ENCODE peak calls at places on chromosomes 12 and 14, in six cellular contexts. M, L, F, P, I and U are unnamed samples.

GRCh38 chr14:28576523-28576922 is 190.1 kb upstream of the FOXG1 start:
- DNase-seq in F (no peak), M (no peak), L (no peak), I (no peak), P (no peak), U (no peak)

GRCh38 chr12:46950116-46950515 is 124.3 kb upstream of the SLC38A4 start:
- DNase-seq in I (no peak), L (no peak), P (no peak), F (no peak), M (no peak), U (no peak)

GRCh38 chr12:126210026-126210425 is 1144.8 kb downstream of the AACS start:
- DNase-seq in I (no peak), L (no peak), M (no peak), F (no peak), P (no peak), U (no peak)

GRCh38 chr14:42884100-42884499 is 1277.4 kb downstream of the LRFN5 start:
- DNase-seq in P (no peak), M (no peak), I (peak), F (no peak), L (no peak), U (no peak)

GRCh38 chr14:20661197-20661596 is 19.7 kb upstream of the OR6S1 start:
- DNase-seq in L (no peak), M (no peak), I (no peak), P (no peak), F (no peak), U (no peak)

GRCh38 chr12:65293735-65294134 is 15.3 kb downstream of the MSRB3 start:
- DNase-seq in I (no peak), F (no peak), M (no peak), P (no peak), L (no peak), U (no peak)

GRCh38 chr12:27094726-27095125 is 12.3 kb upstream of the C12orf71 start:
- DNase-seq in M (peak), L (no peak), F (no peak), P (no peak), I (no peak), U (no peak)

GRCh38 chr14:102629700-102630365 is 37.4 kb downstream of the RCOR1 start:
- DNase-seq in P (no peak), I (no peak), M (no peak), L (no peak), F (peak), U (no peak)

GRCh38 chr14:99793213-99794155 is at the start of gene EML1:
- DNase-seq in M (no peak), I (no peak), L (peak), P (peak), F (peak), U (peak)

GRCh38 chr12:13165578-13166120 is 30.9 kb upstream of the EMP1 start:
- DNase-seq in P (peak), L (peak), F (no peak), M (no peak), I (no peak), U (no peak)

GRCh38 chr12:100393202-100393601 is 36.3 kb downstream of the SLC17A8 start:
- DNase-seq in F (no peak), I (no peak), P (no peak), L (no peak), M (no peak), U (no peak)

GRCh38 chr14:22976620-22977433 is 5.5 kb downstream of the AJUBA start:
- DNase-seq in P (no peak), M (no peak), L (peak), I (no peak), F (peak), U (no peak)

GRCh38 chr14:69087061-69087461 is 65.9 kb downstream of the DCAF5 start:
- DNase-seq in P (no peak), F (no peak), M (no peak), L (no peak), I (no peak), U (no peak)

GRCh38 chr12:56484566-56484965 is 3.4 kb downstream of the GLS2 start:
- DNase-seq in L (no peak), M (no peak), I (no peak), F (no peak), P (no peak), U (no peak)

GRCh38 chr12:130591736-130592135 is 124.4 kb downstream of the RIMBP2 start:
- DNase-seq in I (no peak), M (no peak), L (no peak), P (no peak), F (no peak), U (no peak)

GRCh38 chr12:41992692-41993215 is 151.9 kb downstream of the GXYLT1 start:
- DNase-seq in I (no peak), F (no peak), M (no peak), P (no peak), L (no peak), U (no peak)

GRCh38 chr14:34610101-34610500 is 19.8 kb downstream of the SNX6 start:
- DNase-seq in P (no peak), F (no peak), L (no peak), M (no peak), I (no peak), U (no peak)

GRCh38 chr12:95396849-95397498 is 77.0 kb upstream of the METAP2 start:
- DNase-seq in P (no peak), F (no peak), I (no peak), M (no peak), L (no peak), U (no peak)

GRCh38 chr12:126668538-126668937 is 1598.4 kb upstream of the TMEM132C start:
- DNase-seq in I (no peak), P (no peak), F (no peak), L (no peak), M (no peak), U (no peak)

GRCh38 chr12:11959117-11959823 is 111.5 kb upstream of the BCL2L14 start:
- DNase-seq in M (no peak), F (no peak), I (no peak), L (no peak), P (no peak), U (no peak)

GRCh38 chr12:127485528-127485927 is 781.4 kb upstream of the TMEM132C start:
- DNase-seq in L (no peak), P (no peak), F (no peak), I (peak), M (no peak), U (no peak)

GRCh38 chr12:40141996-40142395 is 36.1 kb upstream of the SLC2A13 start:
- DNase-seq in I (no peak), M (no peak), P (no peak), F (no peak), L (no peak), U (no peak)

GRCh38 chr14:71432334-71432733 is 499.9 kb upstream of the RGS6 start:
- DNase-seq in M (no peak), F (no peak), I (no peak), P (no peak), L (no peak), U (no peak)
- TF ChIP-seq REST in M (no peak), F (no peak), I (no peak), P (no peak), L (no peak), U (no peak)

GRCh38 chr14:74686324-74686723 is 26.6 kb downstream of the AREL1 start:
- DNase-seq in L (no peak), M (no peak), P (no peak), I (no peak), F (no peak), U (peak)

GRCh38 chr14:74685054-74685453 is 27.8 kb downstream of the AREL1 start:
- DNase-seq in P (no peak), F (no peak), M (no peak), I (no peak), L (no peak), U (no peak)

GRCh38 chr14:74683406-74683805 is 29.5 kb downstream of the AREL1 start:
- DNase-seq in M (no peak), P (no peak), L (no peak), F (no peak), I (no peak), U (no peak)

GRCh38 chr14:74682169-74682952 is 30.5 kb downstream of the AREL1 start:
- DNase-seq in F (peak), I (no peak), P (no peak), M (no peak), L (no peak), U (no peak)

GRCh38 chr14:74684444-74684843 is 28.4 kb downstream of the AREL1 start:
- DNase-seq in M (peak), F (no peak), P (no peak), L (no peak), I (no peak), U (no peak)
- TF ChIP-seq REST in M (no peak), F (no peak), P (no peak), L (no peak), I (no peak), U (no peak)

GRCh38 chr14:73738518-73739173 is 24.5 kb upstream of the PNMA1 start:
- DNase-seq in F (no peak), L (no peak), I (no peak), P (no peak), M (no peak), U (no peak)

GRCh38 chr14:73740921-73741326 is 26.7 kb upstream of the PNMA1 start:
- DNase-seq in F (peak), I (no peak), M (no peak), L (no peak), P (peak), U (peak)

GRCh38 chr14:73739174-73739898 is 25.2 kb upstream of the PNMA1 start:
- DNase-seq in M (no peak), L (no peak), P (no peak), I (no peak), F (no peak), U (no peak)

GRCh38 chr14:73741386-73741875 is 27.2 kb upstream of the PNMA1 start:
- DNase-seq in L (no peak), I (no peak), M (no peak), P (no peak), F (peak), U (peak)

DNA sequence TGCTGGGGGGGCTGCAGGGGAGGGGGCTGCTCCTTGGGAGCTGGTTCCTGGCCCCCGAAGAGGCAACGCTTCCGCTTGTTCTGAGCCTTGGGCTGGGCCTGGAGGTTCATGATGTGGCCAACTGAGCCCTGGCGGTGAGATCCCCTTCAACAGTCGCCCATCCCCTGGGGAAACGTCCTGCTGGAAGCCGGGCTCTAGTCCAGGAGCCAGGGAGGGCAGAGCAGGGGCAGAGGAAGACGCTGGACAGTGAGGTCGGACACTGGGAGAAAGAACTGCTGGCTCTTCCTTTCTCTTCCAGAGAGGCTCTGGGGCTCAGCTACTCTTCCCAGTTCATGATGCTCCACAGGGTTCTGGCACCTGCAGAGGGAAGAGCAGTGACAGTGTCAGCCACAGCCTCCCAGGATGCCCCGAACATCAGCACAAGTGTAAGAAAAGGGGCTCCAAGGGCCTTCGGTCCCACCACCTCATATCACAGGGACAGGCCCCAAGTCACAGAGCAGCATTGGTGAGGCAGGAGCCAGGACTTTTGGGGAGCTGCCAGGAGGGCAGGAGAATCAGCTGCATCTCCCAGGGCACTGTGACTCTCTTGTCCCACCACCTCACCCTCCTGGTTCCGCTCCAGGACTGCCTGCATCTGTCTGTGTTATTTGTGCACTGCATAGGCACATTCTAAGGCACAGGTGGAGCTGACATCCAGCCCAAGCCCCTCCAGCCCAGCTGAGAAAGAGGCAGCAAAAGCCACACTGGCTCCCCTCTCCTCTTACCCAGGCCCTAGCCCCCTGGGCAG is 25.9 kb upstream of the PNMA1 start:
- DNase-seq in P (no peak), F (no peak), M (no peak), I (no peak), L (no peak), U (no peak)
- TF ChIP-seq REST in P (no peak), F (no peak), M (no peak), I (no peak), L (no peak), U (no peak)

DNA sequence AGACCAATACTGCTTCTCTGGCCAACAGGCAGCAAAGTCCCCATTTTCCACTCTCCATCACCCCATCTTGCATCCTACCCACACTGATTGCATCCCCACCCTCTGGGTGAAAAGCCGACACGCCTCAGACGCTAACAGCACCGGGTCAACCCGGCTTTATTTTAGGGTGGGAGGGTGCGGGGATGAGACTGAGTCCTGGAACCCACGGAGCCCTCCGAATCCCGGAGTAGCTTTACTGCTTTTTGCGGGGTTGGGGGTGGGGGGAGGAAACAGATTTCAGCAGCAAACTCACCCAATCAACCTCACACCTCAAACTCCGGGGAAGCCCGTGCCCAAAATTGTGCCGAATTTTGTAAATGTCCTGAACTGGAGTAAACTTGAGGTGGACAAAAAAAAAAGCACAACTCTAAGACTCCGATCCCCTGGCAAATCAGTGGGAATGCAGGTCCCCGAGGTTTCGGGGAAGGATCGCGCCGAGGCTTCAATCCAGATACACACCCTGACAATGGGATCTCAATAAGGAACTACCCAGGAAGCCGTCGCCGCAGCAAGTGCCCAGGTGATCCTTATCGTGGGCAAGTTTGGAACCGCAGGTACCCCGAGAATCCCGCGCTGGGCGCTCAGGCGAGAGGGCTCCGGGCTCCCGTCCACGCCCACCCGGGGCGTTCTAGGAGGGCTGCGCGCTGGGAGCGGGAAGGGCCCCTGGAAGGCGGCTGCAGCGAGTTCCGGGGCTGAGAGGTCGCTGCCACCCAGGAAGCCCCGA is 1.1 kb downstream of the GCH1 start:
- DNase-seq in M (no peak), I (no peak), L (peak), P (no peak), F (peak), U (no peak)
- TF ChIP-seq REST in M (no peak), I (no peak), L (peak), P (no peak), F (no peak), U (no peak)

GRCh38 chr14:63867926-63868921 is 15.4 kb downstream of the SYNE2 start:
- DNase-seq in P (no peak), L (no peak), F (no peak), I (no peak), M (peak), U (no peak)
- TF ChIP-seq REST in P (no peak), L (no peak), F (no peak), I (no peak), M (no peak), U (no peak)

GRCh38 chr14:92568621-92569479 is 55.3 kb downstream of the RIN3 start:
- DNase-seq in P (no peak), L (no peak), F (no peak), I (no peak), M (peak), U (no peak)
- TF ChIP-seq REST in P (no peak), L (no peak), F (no peak), I (no peak), M (no peak), U (no peak)

GRCh38 chr12:7879246-7879645 is 6.5 kb upstream of the SLC2A14 start:
- DNase-seq in M (no peak), F (no peak), P (no peak), L (no peak), I (no peak), U (no peak)

GRCh38 chr12:7884687-7885086 is 12.0 kb upstream of the SLC2A14 start:
- DNase-seq in P (no peak), L (no peak), F (no peak), M (no peak), I (no peak), U (no peak)
- TF ChIP-seq REST in P (no peak), L (no peak), F (no peak), M (no peak), I (no peak), U (no peak)